ENCODE peak calls at places on chromosome 6, in four cellular contexts. One of them, this sample, is unnamed.

GRCh38 chr6:43254138-43254817 is 11.0 kb downstream of the TTBK1 start:
- DNase-seq in globus pallidus: no peak
- DNase-seq in fibroblast of mammary gland: peak; percentile 45
- DNase-seq in stromal cell of bone marrow: no peak
- DNase-seq in this sample: no peak

GRCh38 chr6:84762220-84762940 is 2.0 kb downstream of the TBX18 start:
- DNase-seq in globus pallidus: no peak
- DNase-seq in fibroblast of mammary gland: peak; percentile 60
- DNase-seq in stromal cell of bone marrow: no peak
- DNase-seq in this sample: no peak

GRCh38 chr6:74100719-74101287 is 404.8 kb downstream of the CD109 start:
- DNase-seq in globus pallidus: no peak
- DNase-seq in fibroblast of mammary gland: no peak
- DNase-seq in stromal cell of bone marrow: no peak
- DNase-seq in this sample: no peak

GRCh38 chr6:167851349-167851952 is 24.7 kb downstream of the AFDN start:
- DNase-seq in globus pallidus: no peak
- DNase-seq in fibroblast of mammary gland: no peak
- DNase-seq in stromal cell of bone marrow: no peak
- DNase-seq in this sample: no peak

GRCh38 chr6:113642714-113643442 is 214.3 kb upstream of the MARCKS start:
- DNase-seq in globus pallidus: no peak
- DNase-seq in fibroblast of mammary gland: no peak
- DNase-seq in stromal cell of bone marrow: no peak
- DNase-seq in this sample: no peak

GRCh38 chr6:19205076-19205475 is 632.1 kb upstream of the ID4 start:
- DNase-seq in globus pallidus: no peak
- DNase-seq in fibroblast of mammary gland: no peak
- DNase-seq in stromal cell of bone marrow: no peak
- DNase-seq in this sample: no peak

GRCh38 chr6:99836471-99836870 is 157.6 kb downstream of the MCHR2 start:
- DNase-seq in globus pallidus: no peak
- DNase-seq in fibroblast of mammary gland: peak; percentile 3
- DNase-seq in stromal cell of bone marrow: no peak
- DNase-seq in this sample: no peak

GRCh38 chr6:74899416-74899815 is 306.4 kb downstream of the COL12A1 start:
- DNase-seq in globus pallidus: no peak
- DNase-seq in fibroblast of mammary gland: peak; percentile 73
- DNase-seq in stromal cell of bone marrow: no peak
- DNase-seq in this sample: no peak

GRCh38 chr6:142416179-142416578 is 114.4 kb downstream of the ADGRG6 start:
- DNase-seq in globus pallidus: no peak
- DNase-seq in fibroblast of mammary gland: peak; percentile 96
- DNase-seq in stromal cell of bone marrow: peak; percentile 96
- DNase-seq in this sample: no peak

This sample was measured in T follicular helper cell.